ENCODE peak calls at places on chromosomes 16 and 17, in six cellular contexts. R is cardiac muscle cell, A is HCT116, F is A549, I is heart right ventricle, D is fibroblast of lung. O is an unnamed sample.

GRCh38 chr17:76381633-76382304 is 2.6 kb upstream of the SPHK1 start:
- DNase-seq in R (no peak), D (no peak), A (no peak), I (peak; percentile 51), F (no peak), O (no peak)

GRCh38 chr17:10646393-10646990 is 10.6 kb downstream of the MYH3 start:
- DNase-seq in A (peak; percentile 48), F (peak; percentile 74), R (peak; percentile 83), D (peak; percentile 74), I (peak; percentile 69), O (peak; percentile 49)

GRCh38 chr17:83100220-83100852 is 20.9 kb downstream of the METRNL start:
- DNase-seq in R (no peak), A (no peak), F (no peak), D (no peak), I (no peak), O (no peak)

GRCh38 chr17:1830288-1830687 is 483 bp downstream of the RPA1 start:
- DNase-seq in D (peak; percentile 4), F (peak; percentile 39), R (peak; percentile 34), I (no peak), A (no peak), O (no peak)

GRCh38 chr17:71188811-71189492 is 931.9 kb upstream of the SOX9 start:
- DNase-seq in D (peak; percentile 96), F (no peak), A (peak; percentile 16), R (no peak), I (no peak), O (peak; percentile 79)

GRCh38 chr16:76801357-76801756 is 389.6 kb upstream of the MON1B start:
- DNase-seq in D (no peak), R (no peak), I (no peak), F (no peak), A (no peak), O (no peak)

GRCh38 chr17:50139950-50140885 is 10.3 kb upstream of the SAMD14 start:
- DNase-seq in F (peak; percentile 91), R (peak; percentile 70), A (peak; percentile 63), D (peak; percentile 77), I (peak; percentile 82), O (no peak)

GRCh38 chr16:84628226-84628731 is 10.4 kb upstream of the COTL1 start:
- DNase-seq in I (no peak), F (no peak), D (no peak), R (no peak), A (no peak), O (no peak)

GRCh38 chr17:78789149-78789662 is 7.1 kb upstream of the CYTH1 start:
- DNase-seq in D (no peak), A (no peak), F (no peak), I (no peak), R (no peak), O (no peak)

GRCh38 chr17:74822329-74823175 is 37.1 kb downstream of the GRIN2C start:
- DNase-seq in R (no peak), D (no peak), F (no peak), I (peak; percentile 42), A (no peak), O (no peak)

GRCh38 chr16:85398050-85398451 is 215.1 kb upstream of the GSE1 start:
- DNase-seq in D (no peak), A (no peak), F (no peak), R (no peak), I (no peak), O (no peak)

GRCh38 chr17:29165800-29166506 is 14.2 kb downstream of the MYO18A start:
- DNase-seq in R (no peak), D (no peak), F (no peak), A (no peak), I (no peak), O (no peak)

GRCh38 chr16:48318630-48319029 is 66.6 kb downstream of the SIAH1 start:
- DNase-seq in A (no peak), I (peak; percentile 74), F (no peak), R (no peak), D (peak; percentile 27), O (no peak)

GRCh38 chr17:37494401-37494831 is 4.7 kb downstream of the DUSP14 start:
- DNase-seq in R (no peak), F (no peak), I (no peak), A (no peak), D (no peak), O (no peak)

GRCh38 chr17:58120195-58120822 is 27.9 kb upstream of the OR4D1 start:
- DNase-seq in D (peak; percentile 70), R (peak; percentile 90), A (peak; percentile 33), I (peak; percentile 53), F (peak; percentile 65), O (peak; percentile 18)

GRCh38 chr16:48444574-48444973 is 59.4 kb upstream of the SIAH1 start:
- DNase-seq in D (peak; percentile 93), A (peak; percentile 73), F (peak; percentile 77), R (no peak), I (peak; percentile 31), O (peak; percentile 58)

GRCh38 chr16:76197925-76198324 is 79.3 kb upstream of the CNTNAP4 start:
- DNase-seq in R (no peak), D (no peak), I (no peak), A (no peak), F (no peak), O (no peak)

GRCh38 chr17:79619636-79620206 is 8.9 kb upstream of the RBFOX3 start:
- DNase-seq in F (no peak), D (no peak), A (no peak), I (no peak), R (no peak), O (no peak)

GRCh38 chr16:27922433-27922832 is 141.1 kb downstream of the GSG1L start:
- DNase-seq in A (no peak), D (no peak), F (no peak), I (no peak), R (peak; percentile 47), O (no peak)

GRCh38 chr17:81167194-81167524 is 1.1 kb upstream of the AATK start:
- DNase-seq in D (no peak), A (no peak), I (no peak), R (no peak), F (no peak), O (no peak)

GRCh38 chr17:81164464-81165245 is 652 bp upstream of the PVALEF start:
- DNase-seq in F (no peak), D (no peak), A (no peak), I (no peak), R (no peak), O (no peak)

GRCh38 chr17:81166033-81166472 is at the start of gene AATK:
- DNase-seq in I (no peak), F (no peak), R (no peak), D (no peak), A (no peak), O (no peak)

GRCh38 chr17:81163703-81164413 is 1.4 kb upstream of the PVALEF start:
- DNase-seq in R (no peak), D (no peak), F (no peak), I (no peak), A (no peak), O (no peak)

GRCh38 chr17:81165246-81166032 is at the start of gene PVALEF:
- DNase-seq in R (peak; percentile 76), D (no peak), A (no peak), I (no peak), F (peak; percentile 31), O (no peak)
- H3K4me3 ChIP-seq in R (peak within 1 kb of the TSS; percentile 32), D (no peak within 1 kb of the TSS), A (no peak within 1 kb of the TSS), I (peak within 1 kb of the TSS; percentile 32), F (peak within 1 kb of the TSS; percentile 50), O (peak within 1 kb of the TSS; percentile 4)

GRCh38 chr16:2028146-2028545 is 1.4 kb downstream of the NHERF2 start:
- DNase-seq in R (no peak), I (no peak), A (no peak), F (no peak), D (no peak), O (no peak)

GRCh38 chr16:2025878-2026460 is 733 bp upstream of the NHERF2 start:
- DNase-seq in A (no peak), F (no peak), D (no peak), R (no peak), I (peak; percentile 14), O (no peak)

GRCh38 chr16:2028620-2029220 is 2.0 kb downstream of the NHERF2 start:
- DNase-seq in I (no peak), F (no peak), R (no peak), A (no peak), D (no peak), O (no peak)

GRCh38 chr16:2026461-2027023 is at the start of gene NHERF2:
- DNase-seq in D (no peak), A (no peak), F (no peak), I (peak; percentile 40), R (peak; percentile 61), O (no peak)

GRCh38 chr16:2027024-2028010 is 615 bp downstream of the NHERF2 start:
- DNase-seq in A (no peak), R (no peak), D (no peak), F (peak; percentile 43), I (peak; percentile 36), O (no peak)
- TF ChIP-seq CTCF in A (no peak), R (no peak), D (no peak), F (no peak), I (no peak), O (no peak)

DNA sequence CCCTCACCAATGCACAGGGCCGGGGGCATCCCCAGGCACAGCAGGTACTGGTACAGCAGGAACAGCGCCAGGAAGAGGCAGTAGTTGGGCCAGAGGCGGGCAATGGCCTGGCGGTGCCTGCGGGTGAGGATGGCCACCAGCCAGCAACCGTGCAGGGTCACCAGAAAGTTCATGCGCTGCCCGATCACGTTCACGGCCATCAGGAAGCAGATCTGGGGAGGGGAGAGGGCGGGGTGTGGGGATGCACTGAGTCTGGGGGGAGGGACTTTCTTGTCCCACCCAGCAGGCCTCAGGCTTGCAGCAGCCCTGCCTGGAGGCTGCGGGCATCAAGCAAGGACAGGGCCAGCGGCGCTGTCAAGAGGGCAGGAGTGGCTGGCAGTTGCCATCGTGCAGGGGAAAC is 25.4 kb downstream of the CTU2 start:
- DNase-seq in A (no peak), I (no peak), R (no peak), D (no peak), F (no peak), O (no peak)
- H3K27ac ChIP-seq in A (no peak overlapping the region), I (no peak overlapping the region), R (no peak overlapping the region), D (no peak overlapping the region), F (peak overlapping the region; percentile 42), O (no peak overlapping the region)

GRCh38 chr17:7218166-7218565 is 1.5 kb downstream of the DLG4 start:
- DNase-seq in R (peak; percentile 64), F (no peak), A (no peak), D (no peak), I (no peak), O (no peak)
- H3K4me3 ChIP-seq in R (peak overlapping the region; percentile 61), F (no peak overlapping the region), A (no peak overlapping the region), D (peak overlapping the region; percentile 52), I (peak overlapping the region; percentile 39), O (peak overlapping the region; percentile 72)

GRCh38 chr17:44354582-44355309 is 8.9 kb downstream of the FAM171A2 start:
- DNase-seq in A (no peak), R (peak; percentile 79), F (no peak), I (no peak), D (no peak), O (no peak)
- TF ChIP-seq CTCF in A (no peak), R (peak; percentile 27), F (peak; percentile 8), I (peak; percentile 35), D (no peak), O (no peak)

GRCh38 chr16:14562691-14563491 is 67.2 kb downstream of the PARN start:
- DNase-seq in F (peak; percentile 73), R (peak; percentile 40), I (peak; percentile 42), D (peak; percentile 43), A (no peak), O (no peak)
- H3K27ac ChIP-seq in F (peak overlapping the region; percentile 78), R (no peak overlapping the region), I (no peak overlapping the region), D (no peak overlapping the region), A (no peak overlapping the region), O (no peak overlapping the region)

O was measured in AG04450.